ENCODE peak calls at places on chromosomes 4 and X, in four cellular contexts. N, P, U and O are unnamed samples.

GRCh38 chrX:26922278-26922677 is 540.9 kb downstream of the PPP4R3C start:
- DNase-seq in U (no peak), P (no peak), N (no peak), O (no peak)

GRCh38 chr4:7193040-7193958 is 961 bp downstream of the SORCS2 start:
- DNase-seq in U (no peak), P (no peak), N (peak; percentile 52), O (no peak)

GRCh38 chrX:44669626-44670025 is 127.0 kb upstream of the FUNDC1 start:
- DNase-seq in U (no peak), N (no peak), P (no peak), O (no peak)

GRCh38 chrX:72576161-72576896 is 3.7 kb upstream of the HDAC8 start:
- DNase-seq in N (no peak), P (no peak), U (no peak), O (no peak)

GRCh38 chr4:3262208-3263052 is 13.5 kb downstream of the MSANTD1 start:
- DNase-seq in N (no peak), P (no peak), U (no peak), O (no peak)

GRCh38 chrX:100098660-100099375 is 311.3 kb downstream of the PCDH19 start:
- DNase-seq in U (no peak), N (no peak), P (no peak), O (no peak)

GRCh38 chrX:25009407-25009806 is 6.4 kb downstream of the ARX start:
- DNase-seq in N (no peak), U (no peak), P (no peak), O (no peak)

GRCh38 chrX:13078739-13079444 is 34.5 kb upstream of the FAM9C start:
- DNase-seq in U (no peak), P (no peak), N (no peak), O (peak; percentile 57)

GRCh38 chr4:144654161-144654560 is 8.2 kb downstream of the HHIP start:
- DNase-seq in U (no peak), N (no peak), P (no peak), O (no peak)

GRCh38 chr4:109319684-109320083 is 17.2 kb upstream of the COL25A1 start:
- DNase-seq in P (no peak), N (no peak), U (no peak), O (no peak)

GRCh38 chr4:121554377-121554776 is 142.4 kb downstream of the ANXA5 start:
- DNase-seq in U (no peak), P (no peak), N (no peak), O (peak; percentile 12)

GRCh38 chr4:4422856-4423485 is 36.1 kb downstream of the NSG1 start:
- DNase-seq in N (no peak), P (no peak), U (no peak), O (no peak)

GRCh38 chr4:138501614-138502013 is 259.5 kb upstream of the SLC7A11 start:
- DNase-seq in U (no peak), N (no peak), P (no peak), O (no peak)

GRCh38 chr4:95693594-95693993 is 144.8 kb upstream of the UNC5C start:
- DNase-seq in P (peak; percentile 15), U (peak; percentile 16), N (peak; percentile 66), O (no peak)

GRCh38 chr4:152480356-152480755 is 55.5 kb downstream of the FBXW7 start:
- DNase-seq in U (no peak), N (no peak), P (no peak), O (no peak)

GRCh38 chr4:6114181-6114580 is 86.2 kb downstream of the JAKMIP1 start:
- DNase-seq in P (no peak), U (no peak), N (no peak), O (no peak)

GRCh38 chr4:79241846-79242245 is 84.0 kb downstream of the NAA11 start:
- DNase-seq in N (peak; percentile 53), P (peak; percentile 2), U (no peak), O (no peak)

GRCh38 chrX:71815121-71815905 is 52.2 kb downstream of the CXorf49B start:
- DNase-seq in P (no peak), U (no peak), N (no peak), O (no peak)

GRCh38 chr4:74006009-74006476 is 7.6 kb upstream of the CXCL5 start:
- DNase-seq in P (no peak), U (no peak), N (no peak), O (no peak)

GRCh38 chr4:38322709-38323108 is 341.3 kb upstream of the KLF3 start:
- DNase-seq in N (no peak), U (no peak), P (no peak), O (no peak)

GRCh38 chr4:83138979-83139378 is 24.4 kb upstream of the PLAC8 start:
- DNase-seq in N (no peak), P (no peak), U (no peak), O (no peak)

GRCh38 chr4:102642571-102643298 is 118.0 kb downstream of the MANBA start:
- DNase-seq in P (no peak), U (no peak), N (no peak), O (no peak)

GRCh38 chrX:109384569-109385174 is 97.2 kb downstream of the GUCY2F start:
- DNase-seq in U (peak; percentile 30), N (peak; percentile 59), P (no peak), O (peak; percentile 64)

GRCh38 chr4:148166132-148166531 is 276.1 kb downstream of the NR3C2 start:
- DNase-seq in U (no peak), P (no peak), N (no peak), O (no peak)

GRCh38 chr4:102420563-102421221 is 75.4 kb upstream of the SLC39A8 start:
- DNase-seq in P (no peak), U (no peak), N (peak; percentile 7), O (no peak)

GRCh38 chr4:173311368-173311767 is 22.8 kb downstream of the HMGB2 start:
- DNase-seq in U (no peak), P (no peak), N (no peak), O (no peak)

DNA sequence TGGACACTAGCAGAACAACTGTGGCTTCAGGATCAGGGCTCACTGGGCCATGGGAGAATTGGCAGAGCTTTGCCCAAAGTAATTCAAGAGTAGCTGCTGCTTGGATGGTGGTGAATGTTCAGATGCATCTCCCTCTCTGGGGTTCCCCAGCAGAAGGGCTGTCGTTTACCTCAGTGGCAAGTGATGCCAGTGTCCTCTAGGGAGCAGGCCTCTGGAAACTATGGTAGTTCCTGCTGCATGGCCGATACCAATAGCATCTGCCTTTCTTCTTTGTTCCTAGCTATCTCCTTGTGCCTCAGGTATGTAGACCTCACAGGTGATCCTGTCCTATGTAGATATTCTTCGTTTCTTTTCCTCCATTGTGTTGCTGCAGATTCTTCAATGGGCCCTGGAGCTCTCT is 26.4 kb downstream of the HMGB2 start:
- DNase-seq in P (no peak), N (no peak), U (no peak), O (no peak)
- H3K36me3 ChIP-seq in P (no peaks in the 10 kb centered on the region), N (peaks cover 7% of the 10 kb centered on the region), U (no peaks in the 10 kb centered on the region), O (no peaks in the 10 kb centered on the region)

GRCh38 chrX:47595701-47596655 is 13.7 kb downstream of the TIMP1 start:
- DNase-seq in N (no peak), U (no peak), P (no peak), O (no peak)

GRCh38 chrX:47597222-47597621 is 15.0 kb downstream of the TIMP1 start:
- DNase-seq in P (no peak), U (no peak), N (no peak), O (no peak)
- TF ChIP-seq EZH2phosphoT487 in P (no peak), U (no peak), N (no peak), O (no peak)

GRCh38 chrX:137033774-137034507 is at the start of gene GPR101:
- DNase-seq in U (no peak), N (peak; percentile 38), P (no peak), O (peak; percentile 11)
- TF ChIP-seq EZH2 in U (no peak), N (peak; percentile 59), P (no peak), O (no peak)

DNA sequence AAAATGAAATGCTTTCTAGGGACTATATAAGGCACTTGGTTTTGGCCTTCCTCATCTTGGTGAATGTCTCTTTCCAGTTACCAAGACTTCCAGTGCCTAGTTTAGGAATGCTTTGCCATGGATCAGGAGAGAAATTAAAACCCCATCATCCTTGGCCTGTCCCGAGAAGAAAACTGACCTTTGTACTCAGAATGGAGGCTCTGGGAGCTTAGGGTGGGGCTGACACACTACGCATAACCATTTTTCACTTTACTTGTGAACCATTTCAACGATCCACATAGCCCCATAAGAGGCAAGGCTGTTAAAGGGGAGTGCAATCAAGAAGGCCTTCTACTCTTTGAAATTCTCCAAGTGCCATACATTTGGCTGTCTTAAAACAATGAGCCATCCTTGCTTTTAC is 26.7 kb upstream of the ZCCHC13 start:
- DNase-seq in U (no peak), P (no peak), N (no peak), O (no peak)
- H3K36me3 ChIP-seq in U (no peaks in the 10 kb centered on the region), P (peaks cover 27% of the 10 kb centered on the region), N (peaks cover 33% of the 10 kb centered on the region), O (no peaks in the 10 kb centered on the region)